ENCODE peak calls at places on chromosomes 4 and X, in eight cellular contexts. C, S, P, A, K, O, Y and W are unnamed samples.

GRCh38 chr4:3389186-3389878 is 52.4 kb upstream of the HGFAC start:
- DNase-seq in K (no peak), A (no peak), P (no peak), S (no peak), C (no peak), O (peak), Y (peak), W (no peak)

GRCh38 chr4:150007512-150007911 is 70.7 kb upstream of the DCLK2 start:
- DNase-seq in C (no peak), P (no peak), K (peak), Y (no peak), A (no peak), S (no peak), O (no peak), W (peak)

GRCh38 chr4:185235480-185236154 is 26.2 kb downstream of the SNX25 start:
- DNase-seq in O (no peak), K (peak), S (no peak), A (no peak), Y (no peak), C (no peak), P (no peak), W (peak)

GRCh38 chrX:46929439-46930018 is 17.3 kb downstream of the JADE3 start:
- DNase-seq in P (no peak), Y (no peak), C (no peak), A (no peak), O (no peak), K (peak), S (no peak), W (peak)

GRCh38 chrX:386239-386767 is 404 bp downstream of the PPP2R3B start:
- DNase-seq in C (no peak), A (peak), P (no peak), Y (no peak), K (no peak), O (no peak), S (no peak), W (no peak)

GRCh38 chrX:45801554-45801953 is 600.9 kb upstream of the DIPK2B start:
- DNase-seq in A (peak), Y (no peak), O (peak), K (peak), P (peak), C (peak), S (peak), W (no peak)

GRCh38 chrX:153580700-153581386 is 18.1 kb downstream of the CCNQ start:
- DNase-seq in P (peak), K (no peak), A (peak), Y (no peak), S (peak), C (no peak), O (no peak), W (no peak)

GRCh38 chrX:101195442-101196173 is 24.0 kb upstream of the DRP2 start:
- DNase-seq in A (no peak), S (no peak), P (no peak), K (no peak), O (no peak), Y (no peak), C (no peak), W (no peak)

GRCh38 chr4:26273308-26273980 is 47.4 kb upstream of the RBPJ start:
- DNase-seq in Y (no peak), S (no peak), O (peak), P (no peak), A (peak), K (no peak), C (no peak), W (no peak)

GRCh38 chr4:112840061-112840460 is 203.1 kb downstream of the LARP7 start:
- DNase-seq in O (no peak), P (no peak), K (peak), A (no peak), C (no peak), Y (no peak), S (no peak), W (peak)

GRCh38 chr4:30865676-30866075 is 145.5 kb downstream of the PCDH7 start:
- DNase-seq in Y (no peak), A (no peak), P (no peak), O (no peak), S (no peak), K (peak), C (no peak), W (no peak)

GRCh38 chr4:83582289-83582756 is 46.4 kb downstream of the GPAT3 start:
- DNase-seq in P (peak), O (no peak), K (peak), Y (no peak), A (no peak), S (no peak), C (no peak), W (no peak)

GRCh38 chr4:161188578-161188977 is 975.2 kb downstream of the FSTL5 start:
- DNase-seq in A (no peak), P (no peak), Y (no peak), K (no peak), C (peak), O (no peak), S (no peak), W (no peak)

GRCh38 chr4:151103758-151104157 is 4.3 kb downstream of the RPS3A start:
- DNase-seq in O (no peak), S (no peak), A (no peak), Y (no peak), K (no peak), P (no peak), C (no peak), W (no peak)

GRCh38 chr4:139734875-139735380 is 69.3 kb downstream of the MGST2 start:
- DNase-seq in K (peak), S (peak), C (peak), O (peak), Y (peak), P (peak), A (no peak), W (peak)